ENCODE peak calls at places on chromosomes 7 and 10, in four cellular contexts. Y is fibroblast of pulmonary artery, E is neural progenitor cell, P is stomach. O is an unnamed sample.

GRCh38 chr7:142507799-142508198 is 241.5 kb upstream of the PRSS1 start:
- DNase-seq in E (no peak), P (no peak), Y (no peak), O (no peak)

GRCh38 chr10:97883092-97883485 is 33.4 kb downstream of the GOLGA7B start:
- DNase-seq in E (no peak), P (no peak), Y (no peak), O (no peak)

GRCh38 chr7:105837765-105838241 is 38.6 kb downstream of the ATXN7L1 start:
- DNase-seq in E (peak), P (no peak), Y (no peak), O (no peak)

GRCh38 chr10:48390933-48391845 is 84.7 kb downstream of the MAPK8 start:
- DNase-seq in E (no peak), Y (peak), P (no peak), O (peak)

GRCh38 chr7:150685219-150686029 is at the start of gene GIMAP2:
- DNase-seq in Y (peak), E (no peak), P (no peak), O (peak)

GRCh38 chr7:157981778-157982177 is 605.8 kb downstream of the PTPRN2 start:
- DNase-seq in P (no peak), E (no peak), Y (no peak), O (no peak)

GRCh38 chr10:58453098-58453497 is 59.6 kb upstream of the BICC1 start:
- DNase-seq in Y (no peak), E (no peak), P (no peak), O (no peak)

GRCh38 chr7:42740410-42740809 is 171.5 kb downstream of the C7orf25 start:
- DNase-seq in P (no peak), Y (no peak), E (no peak), O (no peak)

GRCh38 chr7:129875745-129876411 is 76.9 kb downstream of the UBE2H start:
- DNase-seq in P (no peak), Y (peak), E (no peak), O (peak)

GRCh38 chr10:110865804-110866482 is 5.8 kb upstream of the PDCD4 start:
- DNase-seq in P (no peak), E (no peak), Y (no peak), O (peak)

GRCh38 chr10:56357018-56357417 is 4.0 kb downstream of the ZWINT start:
- DNase-seq in E (no peak), Y (no peak), P (no peak), O (no peak)

GRCh38 chr7:95092332-95092731 is 184.9 kb downstream of the PPP1R9A start:
- DNase-seq in P (no peak), Y (no peak), E (no peak), O (no peak)

GRCh38 chr7:28062197-28062988 is 118.2 kb downstream of the JAZF1 start:
- DNase-seq in P (peak), E (peak), Y (peak), O (peak)

GRCh38 chr10:104824378-104825006 is 183.4 kb downstream of the SORCS3 start:
- DNase-seq in E (peak), P (peak), Y (peak), O (peak)

GRCh38 chr7:37377231-37377630 is 71.4 kb downstream of the ELMO1 start:
- DNase-seq in Y (no peak), P (no peak), E (no peak), O (no peak)

GRCh38 chr10:2508971-2509605 is 558.3 kb upstream of the PFKP start:
- DNase-seq in Y (no peak), E (no peak), P (no peak), O (peak)

GRCh38 chr7:12136545-12136944 is 74.5 kb upstream of the TMEM106B start:
- DNase-seq in E (no peak), P (no peak), Y (no peak), O (no peak)

GRCh38 chr7:85765698-85766298 is 578.9 kb upstream of the SEMA3D start:
- DNase-seq in Y (no peak), E (peak), P (no peak), O (no peak)

GRCh38 chr7:45238806-45239205 is 81.2 kb downstream of the RAMP3 start:
- DNase-seq in P (no peak), E (no peak), Y (no peak), O (no peak)

GRCh38 chr10:100006241-100006886 is 3.4 kb downstream of the DNMBP start:
- DNase-seq in Y (peak), P (no peak), E (no peak), O (peak)

GRCh38 chr10:33332183-33333031 is 2.1 kb downstream of the NRP1 start:
- DNase-seq in P (no peak), Y (peak), E (peak), O (peak)

GRCh38 chr7:105811189-105811847 is 65.1 kb downstream of the ATXN7L1 start:
- DNase-seq in Y (no peak), E (no peak), P (no peak), O (no peak)

GRCh38 chr7:128929201-128929808 is 8.4 kb upstream of the IRF5 start:
- DNase-seq in E (no peak), P (no peak), Y (no peak), O (no peak)

GRCh38 chr7:5218564-5219360 is 28.7 kb downstream of the WIPI2 start:
- DNase-seq in Y (no peak), E (no peak), P (no peak), O (no peak)

GRCh38 chr10:70462349-70462984 is 16.1 kb upstream of the PALD1 start:
- DNase-seq in Y (no peak), P (peak), E (peak), O (peak)

GRCh38 chr10:126563361-126563760 is 107.1 kb downstream of the C10orf90 start:
- DNase-seq in E (no peak), P (no peak), Y (no peak), O (no peak)

GRCh38 chr7:18087031-18087686 is 59.5 kb upstream of the PRPS1L1 start:
- DNase-seq in E (peak), Y (peak), P (no peak), O (peak)

GRCh38 chr7:101597941-101598340 is 31.2 kb downstream of the MYL10 start:
- DNase-seq in P (no peak), Y (no peak), E (no peak), O (no peak)

GRCh38 chr7:79090543-79090942 is 362.9 kb downstream of the MAGI2 start:
- DNase-seq in P (no peak), E (no peak), Y (peak), O (peak)

GRCh38 chr7:99379043-99379577 is 4.6 kb downstream of the ARPC1B start:
- DNase-seq in E (no peak), P (peak), Y (peak), O (peak)

GRCh38 chr7:37901236-37901827 is 15.3 kb downstream of the SFRP4 start:
- DNase-seq in Y (peak), E (peak), P (no peak), O (peak)

GRCh38 chr7:138864667-138865066 is 66.7 kb upstream of the ATP6V0A4 start:
- DNase-seq in Y (peak), E (no peak), P (no peak), O (peak)

GRCh38 chr7:25675789-25676474 is 447.6 kb upstream of the NPVF start:
- DNase-seq in Y (no peak), P (no peak), E (no peak), O (no peak)

DNA sequence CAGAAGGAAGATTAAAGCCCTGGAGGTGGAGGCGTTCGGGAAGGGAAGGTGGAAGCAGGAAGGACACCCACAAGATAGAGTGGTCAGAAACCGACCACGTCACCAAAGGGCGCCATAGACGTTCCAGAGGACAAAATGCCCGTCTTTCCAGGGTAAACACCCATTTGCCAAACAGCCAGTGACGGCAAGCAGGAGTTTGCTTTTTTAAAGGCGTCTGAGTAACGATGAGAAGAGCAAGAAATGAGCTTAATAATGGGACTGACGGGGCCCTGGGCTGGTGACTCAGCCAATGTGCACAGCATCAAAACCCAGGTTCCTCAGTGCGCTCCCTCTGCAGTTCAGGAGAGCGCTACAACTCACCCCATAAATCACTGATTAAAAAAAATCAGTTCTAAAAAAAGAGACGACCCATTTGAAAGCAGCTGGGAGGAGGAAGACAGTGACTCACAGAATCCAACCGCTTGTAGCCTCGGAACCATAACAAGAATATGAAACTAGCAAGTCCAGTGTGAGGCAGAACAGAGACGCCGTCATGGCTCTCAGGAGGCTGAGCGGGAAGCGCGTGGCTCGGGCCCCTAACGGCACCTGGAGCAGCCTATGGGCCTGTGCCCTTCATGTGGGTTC is 5.9 kb downstream of the DIP2C start:
- DNase-seq in Y (peak), P (no peak), E (no peak), O (peak)
- H3K4me3 ChIP-seq in Y (no peak), P (no peak), E (no peak), O (no peak)

DNA sequence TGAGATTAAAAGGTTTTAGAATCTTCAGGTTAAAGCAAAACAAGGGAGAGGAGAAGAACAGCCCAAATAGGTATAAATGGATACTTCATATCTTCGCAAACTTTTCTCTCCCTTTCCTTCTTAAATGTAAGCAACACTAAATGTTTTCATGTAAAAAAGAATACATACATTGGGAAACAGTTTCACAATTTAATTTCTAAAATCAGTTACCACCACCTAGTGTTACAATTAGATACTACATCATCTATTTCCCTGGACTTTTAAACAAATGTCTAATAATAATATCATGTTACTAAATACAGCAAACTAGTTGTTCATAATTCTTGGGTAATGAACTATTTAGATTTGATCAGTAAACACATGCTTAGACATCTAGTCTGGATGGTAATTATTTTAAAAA is 35.8 kb downstream of the MINDY3 start:
- DNase-seq in E (no peak), P (no peak), Y (peak), O (peak)
- TF ChIP-seq CTCF in E (peak), P (peak), Y (peak), O (peak)

GRCh38 chr7:24476227-24476626 is 97.0 kb upstream of the PALS2 start:
- DNase-seq in P (no peak), E (no peak), Y (no peak), O (no peak)
- H3K4me3 ChIP-seq in P (no peak), E (no peak), Y (no peak), O (no peak)

GRCh38 chr7:132578826-132579225 is 2.6 kb upstream of the PLXNA4 start:
- DNase-seq in E (no peak), P (no peak), Y (no peak), O (no peak)

GRCh38 chr7:132579260-132579899 is 3.1 kb upstream of the PLXNA4 start:
- DNase-seq in Y (no peak), E (no peak), P (no peak), O (no peak)

GRCh38 chr7:132580717-132581285 is 4.5 kb upstream of the PLXNA4 start:
- DNase-seq in Y (peak), P (peak), E (peak), O (peak)

GRCh38 chr7:132581431-132581830 is 5.2 kb upstream of the PLXNA4 start:
- DNase-seq in Y (no peak), E (no peak), P (no peak), O (no peak)

DNA sequence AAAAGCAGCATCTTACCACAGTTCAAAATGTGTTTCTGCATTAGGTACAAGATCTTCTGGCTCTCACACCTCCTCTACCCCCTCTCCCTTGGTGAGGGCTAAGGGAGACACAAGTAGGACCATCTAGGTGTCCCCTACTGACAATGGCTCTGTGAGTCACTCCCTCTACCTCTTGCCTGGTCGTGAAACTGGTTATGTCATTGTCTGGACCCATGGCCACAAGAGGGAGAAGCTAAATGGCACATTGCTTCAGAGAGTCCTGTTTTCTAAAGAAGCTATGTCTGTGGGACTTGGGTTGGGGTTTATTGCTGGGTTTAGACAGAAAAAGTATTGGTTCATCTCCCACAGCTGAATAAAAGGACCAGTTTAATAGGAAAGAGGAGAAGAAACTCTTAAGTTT is 4.0 kb upstream of the PLXNA4 start:
- DNase-seq in Y (peak), E (no peak), P (no peak), O (no peak)
- TF ChIP-seq CTCF in Y (no peak), E (no peak), P (no peak), O (no peak)

GRCh38 chr7:36115448-36116321 is 37.4 kb upstream of the EEPD1 start:
- DNase-seq in E (no peak), P (peak), Y (peak), O (peak)
- H3K4me3 ChIP-seq in E (no peak), P (no peak), Y (no peak), O (no peak)

GRCh38 chr7:156861212-156861611 is 31.8 kb downstream of the LMBR1 start:
- DNase-seq in P (no peak), Y (no peak), E (no peak), O (no peak)
- TF ChIP-seq CTCF in P (no peak), Y (no peak), E (no peak), O (no peak)

DNA sequence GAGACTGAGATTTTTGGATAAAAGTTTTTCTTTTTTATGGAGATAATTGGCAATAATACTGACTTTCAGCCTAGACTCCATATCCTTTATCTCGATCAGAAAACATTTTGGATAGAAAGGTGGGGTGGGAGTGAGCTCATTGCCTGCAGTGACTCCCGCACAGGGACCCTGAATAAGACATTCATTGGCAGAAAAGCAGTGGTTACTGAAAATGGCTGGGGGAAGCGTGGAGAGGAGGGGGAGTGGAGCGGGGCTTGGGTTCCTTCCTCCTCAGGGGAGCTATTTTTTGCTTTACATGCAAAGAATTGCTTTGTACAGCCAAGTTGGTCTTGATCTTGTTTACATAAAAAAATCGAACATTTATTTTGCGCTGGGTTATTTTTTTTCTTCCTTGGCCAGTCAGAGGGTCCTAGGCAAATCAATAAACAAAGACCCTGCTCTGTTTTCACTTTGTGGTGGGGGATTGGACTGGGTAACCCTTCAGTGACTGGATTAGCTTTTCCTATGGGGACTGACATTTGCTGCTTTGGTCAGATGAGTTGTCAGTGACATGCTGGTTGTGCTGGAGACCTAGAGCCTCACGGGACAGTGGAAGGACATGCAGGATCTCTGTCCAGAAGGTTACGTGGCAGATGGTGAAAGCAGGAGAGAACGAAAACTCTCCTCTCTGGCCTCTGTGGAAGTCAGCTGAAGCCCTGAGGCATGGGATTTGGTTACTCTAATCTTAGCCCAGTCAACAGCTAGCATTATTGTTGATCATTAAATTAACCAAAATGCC is 90.2 kb upstream of the BMPER start:
- DNase-seq in E (no peak), Y (no peak), P (no peak), O (no peak)
- H3K4me3 ChIP-seq in E (no peak), Y (no peak), P (peak), O (no peak)

DNA sequence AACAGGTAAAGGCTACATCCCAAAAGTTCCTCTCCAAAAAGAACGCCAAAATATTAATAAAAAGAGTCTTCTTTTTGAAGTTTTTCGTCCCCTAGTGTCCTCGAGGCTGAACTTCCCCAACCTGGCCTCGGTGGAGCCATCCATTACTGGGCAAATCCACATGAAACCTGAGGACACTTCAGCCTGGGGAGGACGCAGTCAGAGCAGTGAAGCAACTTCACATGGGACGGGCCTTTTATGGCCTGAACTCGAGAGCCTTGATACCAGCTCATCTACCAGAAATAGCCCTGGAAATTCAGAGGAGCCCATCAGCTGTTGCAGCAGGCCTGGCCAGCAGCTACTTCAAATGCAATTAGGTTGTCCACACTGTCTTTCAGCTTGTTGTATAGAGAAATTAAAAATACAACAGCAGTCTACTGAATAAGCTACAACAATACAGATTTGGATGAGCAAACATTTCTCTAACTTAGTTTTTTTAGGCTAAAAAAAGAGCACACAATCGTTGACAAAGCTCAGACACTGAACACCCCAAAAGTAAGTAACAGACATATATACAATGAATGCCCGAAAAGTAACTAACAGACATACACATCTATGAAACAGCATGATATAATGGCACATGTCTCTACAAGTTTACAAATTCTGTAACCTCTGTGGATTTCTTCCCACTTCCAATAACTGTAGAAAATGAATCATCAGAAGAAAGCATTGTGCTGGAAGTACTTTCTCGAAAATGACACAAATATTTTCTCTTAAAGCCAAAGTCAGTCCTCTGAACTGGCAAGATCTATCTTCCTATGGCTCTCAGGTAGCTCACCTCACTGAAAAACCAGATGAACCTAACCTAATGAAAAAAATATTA is at the start of gene SVIL:
- DNase-seq in E (peak), P (no peak), Y (peak), O (peak)
- TF ChIP-seq CTCF in E (no peak), P (no peak), Y (no peak), O (no peak)

O was measured in cardiac fibroblast.